ENCODE peak calls at places on chromosomes 13 and 19, in eight cellular contexts. L is CD4-positive, alpha-beta T cell; B is osteocyte; G is brain microvascular endothelial cell; W is activated T-cell treated with anti-CD3 and anti-CD28 coated beads, Interleukin-2, amount 50 U/mL, for 72 hours; H is smooth muscle cell of the brain vasculature; R is germinal center; M is ACHN. Q is an unnamed sample.

GRCh38 chr13:99126821-99127220 is 73.8 kb upstream of the UBAC2 start:
- DNase-seq in M (no peak), W (no peak), R (no peak), B (peak; percentile 38), G (no peak), H (no peak), L (no peak), Q (no peak)

GRCh38 chr13:112444001-112444311 is 67.8 kb downstream of the SPACA7 start:
- DNase-seq in L (no peak), B (peak; percentile 89), G (peak; percentile 49), R (peak; percentile 50), W (peak; percentile 67), M (peak; percentile 54), H (peak; percentile 6), Q (peak; percentile 89)

GRCh38 chr13:112131740-112132113 is 64.8 kb downstream of the SOX1 start:
- DNase-seq in M (no peak), B (no peak), W (no peak), H (no peak), R (no peak), G (no peak), L (no peak), Q (no peak)

GRCh38 chr13:114108141-114108761 is 24.2 kb downstream of the RASA3 start:
- DNase-seq in R (no peak), H (no peak), G (no peak), L (peak; percentile 6), B (no peak), M (no peak), W (peak; percentile 0), Q (no peak)

GRCh38 chr13:81326913-81327312 is 986.0 kb upstream of the SPRY2 start:
- DNase-seq in W (no peak), B (no peak), R (no peak), G (no peak), L (no peak), M (no peak), H (no peak), Q (peak; percentile 74)

GRCh38 chr19:35044317-35045117 is 3.0 kb downstream of the HPN start:
- DNase-seq in R (peak; percentile 74), L (no peak), M (peak; percentile 48), H (no peak), B (no peak), G (no peak), W (peak; percentile 60), Q (peak; percentile 83)

GRCh38 chr13:77289844-77290243 is 37.0 kb downstream of the MYCBP2 start:
- DNase-seq in H (no peak), G (no peak), L (no peak), W (no peak), B (no peak), M (no peak), R (no peak), Q (no peak)

GRCh38 chr19:925912-926594 is at the start of gene ARID3A:
- DNase-seq in G (no peak), H (no peak), B (no peak), M (no peak), R (peak; percentile 71), L (no peak), W (peak; percentile 75), Q (no peak)

GRCh38 chr19:52297601-52298358 is 811 bp downstream of the ZNF480 start:
- DNase-seq in M (no peak), W (no peak), R (no peak), B (no peak), H (no peak), G (no peak), L (no peak), Q (no peak)

GRCh38 chr19:40348961-40349507 is 539 bp downstream of the PLD3 start:
- DNase-seq in H (no peak), W (no peak), M (peak; percentile 11), G (peak; percentile 25), L (no peak), B (no peak), R (no peak), Q (peak; percentile 46)

GRCh38 chr13:62167650-62168172 is 752.1 kb upstream of the PCDH20 start:
- DNase-seq in H (no peak), B (no peak), L (no peak), G (no peak), W (no peak), R (no peak), M (no peak), Q (no peak)

GRCh38 chr19:28436320-28436719 is 776.6 kb downstream of the UQCRFS1 start:
- DNase-seq in G (no peak), M (no peak), L (no peak), H (no peak), R (no peak), W (no peak), B (no peak), Q (no peak)

GRCh38 chr19:1074512-1075283 is 7.7 kb downstream of the ARHGAP45 start:
- DNase-seq in H (no peak), R (peak; percentile 96), G (no peak), W (peak; percentile 91), L (peak; percentile 97), B (no peak), M (peak; percentile 66), Q (peak; percentile 74)

GRCh38 chr19:13091400-13092161 is 11.1 kb downstream of the LYL1 start:
- DNase-seq in G (peak; percentile 82), H (peak; percentile 53), W (no peak), R (no peak), L (no peak), M (no peak), B (peak; percentile 94), Q (no peak)

GRCh38 chr19:43751466-43752220 is 3.1 kb downstream of the SMG9 start:
- DNase-seq in B (no peak), M (no peak), H (no peak), G (no peak), W (peak; percentile 28), R (no peak), L (no peak), Q (no peak)

GRCh38 chr13:113728571-113729054 is 30.4 kb upstream of the TMEM255B start:
- DNase-seq in G (no peak), M (no peak), R (no peak), W (no peak), B (no peak), L (no peak), H (no peak), Q (no peak)

GRCh38 chr19:39211731-39212376 is 7.8 kb upstream of the SYCN start:
- DNase-seq in M (no peak), G (peak; percentile 2), H (no peak), L (no peak), W (no peak), B (no peak), R (no peak), Q (no peak)

GRCh38 chr19:32767951-32768679 is 48.5 kb downstream of the TDRD12 start:
- DNase-seq in H (no peak), L (no peak), W (no peak), B (no peak), R (no peak), G (no peak), M (no peak), Q (no peak)

GRCh38 chr19:47610902-47611301 is 2.0 kb downstream of the BICRA start:
- DNase-seq in R (no peak), G (no peak), H (no peak), B (no peak), M (no peak), L (no peak), W (no peak), Q (no peak)